ENCODE peak calls at places on chromosomes 1 and 21, in eight cellular contexts. Z, Q, R, C, K, J, F and T are unnamed samples.

GRCh38 chr1:108877324-108877812 is 583 bp downstream of the GPSM2 start:
- DNase-seq in Z (no peak), C (no peak), J (no peak), K (no peak), R (no peak), Q (no peak), F (peak), T (no peak)

GRCh38 chr21:43916076-43916475 is 51.1 kb downstream of the AGPAT3 start:
- DNase-seq in C (no peak), R (no peak), Q (no peak), K (no peak), Z (no peak), F (no peak), J (no peak), T (no peak)

GRCh38 chr1:156754219-156754618 is 2.7 kb upstream of the HDGF start:
- DNase-seq in R (no peak), F (no peak), C (no peak), J (no peak), Z (no peak), Q (no peak), K (no peak), T (no peak)

GRCh38 chr1:67159233-67159632 is 7.0 kb upstream of the IL23R start:
- DNase-seq in Z (no peak), J (no peak), R (no peak), F (no peak), C (no peak), Q (no peak), K (no peak), T (no peak)

GRCh38 chr1:70807088-70807664 is 240.4 kb downstream of the PTGER3 start:
- DNase-seq in Z (no peak), R (no peak), C (no peak), F (no peak), K (no peak), J (no peak), Q (no peak), T (no peak)

GRCh38 chr1:164716992-164717703 is 158.2 kb downstream of the PBX1 start:
- DNase-seq in K (no peak), J (no peak), C (no peak), Q (no peak), R (no peak), F (no peak), Z (no peak), T (no peak)

GRCh38 chr1:165408518-165408917 is 36.4 kb downstream of the RXRG start:
- DNase-seq in C (no peak), F (peak), K (no peak), J (no peak), Z (peak), Q (peak), R (peak), T (no peak)

GRCh38 chr1:1606232-1606631 is 6.3 kb upstream of the FNDC10 start:
- DNase-seq in J (no peak), F (no peak), K (no peak), C (no peak), Q (no peak), Z (no peak), R (no peak), T (peak)

GRCh38 chr1:82091729-82092128 is 291.0 kb downstream of the ADGRL2 start:
- DNase-seq in Q (no peak), C (no peak), J (no peak), K (no peak), R (no peak), Z (no peak), F (peak), T (no peak)

GRCh38 chr1:225426395-225427248 is 1.2 kb downstream of the LBR start:
- DNase-seq in Z (no peak), F (peak), J (peak), R (peak), Q (no peak), C (no peak), K (no peak), T (no peak)

GRCh38 chr1:145878724-145879123 is 6.9 kb downstream of the ANKRD35 start:
- DNase-seq in K (no peak), J (no peak), Q (no peak), C (no peak), R (no peak), Z (no peak), F (peak), T (no peak)

GRCh38 chr1:107486365-107486764 is 345.5 kb downstream of the NTNG1 start:
- DNase-seq in F (no peak), K (no peak), J (no peak), Q (no peak), C (no peak), R (no peak), Z (no peak), T (no peak)

GRCh38 chr1:14826172-14826636 is 227.7 kb downstream of the KAZN start:
- DNase-seq in Z (no peak), K (peak), F (peak), Q (no peak), R (no peak), J (no peak), C (no peak), T (no peak)

GRCh38 chr1:207719209-207719608 is 32.6 kb upstream of the CD46 start:
- DNase-seq in Q (no peak), J (no peak), F (no peak), C (no peak), Z (no peak), K (no peak), R (no peak), T (no peak)

GRCh38 chr1:82775402-82776000 is 974.8 kb downstream of the ADGRL2 start:
- DNase-seq in C (no peak), R (peak), Q (no peak), K (no peak), J (no peak), F (peak), Z (no peak), T (no peak)

GRCh38 chr1:223707270-223708000 is 4.9 kb upstream of the CAPN2 start:
- DNase-seq in J (peak), C (no peak), K (peak), F (peak), Q (peak), Z (peak), R (peak), T (peak)

GRCh38 chr1:43707191-43708005 is at the start of gene ST3GAL3:
- DNase-seq in J (peak), Z (no peak), K (no peak), F (peak), C (peak), R (peak), Q (peak), T (peak)

GRCh38 chr1:29875557-29876028 is 639.3 kb downstream of the PTPRU start:
- DNase-seq in R (no peak), K (no peak), Z (no peak), J (no peak), C (no peak), F (no peak), Q (no peak), T (no peak)

GRCh38 chr21:27158967-27159366 is 192.1 kb upstream of the ADAMTS5 start:
- DNase-seq in K (no peak), Q (no peak), F (peak), C (no peak), J (no peak), Z (no peak), R (no peak), T (no peak)

GRCh38 chr1:8873001-8873400 is 5.5 kb downstream of the ENO1 start:
- DNase-seq in Q (no peak), R (no peak), F (no peak), Z (no peak), C (no peak), K (no peak), J (no peak), T (no peak)

GRCh38 chr1:21940492-21940891 is 3.4 kb upstream of the HSPG2 start:
- DNase-seq in C (no peak), K (no peak), J (no peak), R (no peak), F (no peak), Q (no peak), Z (no peak), T (no peak)

GRCh38 chr1:38817958-38818705 is 41.4 kb downstream of the RRAGC start:
- DNase-seq in Q (peak), K (no peak), R (no peak), C (no peak), Z (no peak), J (peak), F (no peak), T (peak)

GRCh38 chr1:52348704-52349301 is 17.2 kb downstream of the CC2D1B start:
- DNase-seq in Q (no peak), C (no peak), J (no peak), Z (no peak), K (no peak), R (peak), F (peak), T (no peak)

GRCh38 chr1:152725261-152725660 is 17.3 kb downstream of the LCE4A start:
- DNase-seq in K (no peak), F (no peak), Z (no peak), C (no peak), R (no peak), Q (no peak), J (no peak), T (no peak)

GRCh38 chr1:111302374-111302773 is 11.7 kb downstream of the CHIA start:
- DNase-seq in C (no peak), Z (no peak), R (no peak), K (no peak), J (no peak), Q (no peak), F (no peak), T (no peak)

GRCh38 chr1:48219803-48220202 is 2.7 kb upstream of the SLC5A9 start:
- DNase-seq in J (no peak), K (no peak), C (no peak), R (no peak), F (no peak), Q (no peak), Z (no peak), T (no peak)

DNA sequence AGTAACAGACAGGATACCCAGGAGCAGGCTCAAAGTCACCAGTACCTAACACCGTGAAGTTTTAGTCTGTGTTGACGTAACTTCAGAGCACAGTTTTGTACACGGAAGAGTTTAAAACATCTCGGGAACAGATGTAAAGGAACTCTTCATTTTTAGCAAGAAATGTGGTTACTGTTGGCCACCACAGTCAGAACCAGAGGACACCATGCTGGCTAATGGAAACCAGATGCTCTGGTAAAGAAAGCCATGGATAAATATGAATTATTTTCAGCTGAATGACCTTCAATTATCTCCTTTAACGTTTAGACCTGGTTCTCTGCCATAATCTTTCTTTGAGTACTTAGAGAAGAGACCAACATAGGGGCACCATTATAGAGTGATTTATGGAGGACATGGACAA is 115.9 kb downstream of the NTMT2 start:
- DNase-seq in K (peak), J (no peak), R (no peak), C (no peak), F (peak), Q (no peak), Z (no peak), T (no peak)
- TF ChIP-seq CTCF in K (no peak), J (no peak), R (no peak), C (no peak), F (no peak), Q (no peak), Z (no peak), T (no peak)

DNA sequence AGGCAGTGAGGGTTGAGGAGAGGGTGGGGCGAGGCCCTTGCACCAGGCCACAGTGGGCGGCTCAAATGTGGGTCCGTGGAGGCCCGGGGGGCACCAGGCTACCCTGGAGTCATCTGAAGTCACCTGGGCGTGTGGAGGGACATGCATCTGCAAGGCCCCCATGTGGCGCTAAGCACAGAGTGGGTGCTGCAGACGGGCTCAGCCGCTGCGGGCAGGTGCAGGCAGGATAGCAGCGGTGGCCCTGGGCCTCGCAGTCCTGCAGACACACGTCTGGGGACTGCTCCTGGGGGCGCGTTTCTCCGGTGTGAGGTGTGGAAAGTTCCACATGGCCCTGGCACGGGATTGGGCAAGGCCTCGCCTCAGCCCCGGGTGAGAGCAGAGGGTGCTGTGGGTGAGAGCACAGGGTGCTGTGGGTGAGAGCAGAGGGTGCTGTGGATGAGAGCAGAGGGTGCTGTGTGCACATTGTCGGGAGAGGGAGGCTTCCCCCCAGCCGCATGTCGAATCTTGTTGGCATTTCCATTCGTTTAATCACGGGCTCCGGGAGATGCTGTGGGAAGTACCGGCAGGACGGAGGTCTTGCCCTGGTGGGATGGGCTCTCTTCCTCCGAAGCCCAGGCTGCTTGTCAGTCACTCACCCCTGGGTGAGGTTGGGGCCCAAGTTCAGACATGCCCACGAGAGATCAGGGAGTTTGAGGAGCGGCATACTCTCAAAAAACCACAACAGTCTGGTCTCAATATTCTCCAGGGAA is 46.5 kb downstream of the TP73 start:
- DNase-seq in J (no peak), Q (no peak), K (no peak), R (no peak), Z (no peak), F (no peak), C (no peak), T (no peak)
- H3K4me3 ChIP-seq in J (no peak), Q (no peak), K (no peak), R (no peak), Z (no peak), F (no peak), C (no peak), T (no peak)

GRCh38 chr1:10741696-10742095 is 54.8 kb downstream of the CASZ1 start:
- DNase-seq in F (no peak), K (no peak), C (no peak), Q (no peak), J (no peak), R (no peak), Z (no peak), T (no peak)
- TF ChIP-seq CTCF in F (no peak), K (no peak), C (no peak), Q (no peak), J (no peak), R (no peak), Z (no peak), T (no peak)

DNA sequence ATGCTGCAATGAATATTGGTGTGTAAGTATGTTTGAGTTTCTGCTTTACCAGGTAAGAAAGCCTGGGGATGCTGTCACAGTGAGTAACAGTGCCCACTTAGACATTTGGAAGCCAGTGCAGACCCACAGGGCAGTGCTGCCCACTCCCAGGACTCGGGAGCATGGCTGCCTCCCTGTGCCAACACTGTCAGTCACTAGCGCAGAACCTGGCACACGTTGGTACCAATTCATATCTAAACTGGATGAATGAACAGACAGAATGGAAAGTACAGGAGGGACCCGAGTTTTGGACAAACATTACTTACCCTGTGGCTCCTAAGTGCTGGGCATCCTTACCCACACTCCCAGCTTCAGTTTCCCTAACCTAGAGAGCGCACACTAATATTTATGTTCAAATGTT is 1.6 kb upstream of the EVA1C start:
- DNase-seq in J (no peak), Q (peak), C (no peak), F (no peak), K (no peak), Z (no peak), R (no peak), T (no peak)
- H3K4me3 ChIP-seq in J (peak), Q (peak), C (peak), F (no peak), K (no peak), Z (peak), R (peak), T (peak)

GRCh38 chr1:172040466-172040865 is 199.2 kb downstream of the DNM3 start:
- DNase-seq in Z (peak), C (no peak), F (peak), R (peak), Q (no peak), K (peak), J (no peak), T (no peak)

GRCh38 chr1:172041102-172041501 is 199.8 kb downstream of the DNM3 start:
- DNase-seq in K (no peak), Q (no peak), Z (no peak), F (no peak), C (no peak), R (no peak), J (no peak), T (no peak)

GRCh38 chr1:172041689-172042088 is 200.4 kb downstream of the DNM3 start:
- DNase-seq in Z (no peak), R (peak), K (no peak), C (no peak), J (no peak), Q (no peak), F (peak), T (no peak)
- TF ChIP-seq CTCF in Z (peak), R (peak), K (peak), C (peak), J (peak), Q (no peak), F (no peak), T (no peak)

DNA sequence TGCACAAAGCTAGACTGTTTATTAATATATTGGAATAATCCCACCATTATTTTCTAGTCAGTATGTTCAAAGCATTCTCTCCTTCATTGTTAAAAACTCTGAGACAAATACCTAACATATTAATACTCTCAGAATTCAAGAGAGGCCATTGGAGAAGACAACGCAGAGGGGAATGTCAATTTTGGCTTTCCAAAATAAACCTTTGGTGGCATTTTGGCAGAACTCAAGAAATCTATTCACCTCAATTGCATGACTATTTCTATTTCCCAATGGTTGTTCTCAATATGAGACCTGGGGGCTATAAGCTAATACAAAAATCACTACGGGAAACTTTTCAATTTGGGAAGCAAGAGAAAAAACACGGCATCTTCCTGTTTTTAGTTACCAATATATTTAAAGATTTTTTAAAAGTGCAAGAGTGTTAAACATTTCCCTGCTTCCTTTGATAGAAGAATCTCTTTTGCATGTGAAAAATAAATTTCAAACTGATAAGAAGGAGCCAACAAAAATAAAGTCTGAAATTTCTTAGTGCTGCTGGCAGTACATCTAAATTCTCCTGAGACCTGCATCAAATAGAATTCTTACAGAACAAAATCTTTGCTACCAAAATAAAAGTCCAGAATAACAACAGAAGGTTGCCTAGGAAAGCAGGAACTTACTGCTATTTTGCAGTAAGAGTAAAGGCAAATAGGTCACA is 58.6 kb downstream of the RUSC1 start:
- DNase-seq in Q (no peak), K (peak), C (no peak), R (peak), F (peak), J (no peak), Z (no peak), T (no peak)
- H3K4me3 ChIP-seq in Q (no peak), K (no peak), C (peak), R (no peak), F (no peak), J (no peak), Z (no peak), T (no peak)

GRCh38 chr1:33854091-33854490 is 9.8 kb upstream of the HMGB4 start:
- DNase-seq in J (no peak), K (no peak), R (no peak), Q (no peak), F (no peak), C (no peak), Z (no peak), T (no peak)
- TF ChIP-seq CTCF in J (no peak), K (no peak), R (no peak), Q (no peak), F (no peak), C (no peak), Z (no peak), T (no peak)